ENCODE peak calls at places on chromosomes 5 and 9, in four cellular contexts. Z is H1, C is SK-N-SH, F is GM12878. E is an unnamed sample.

GRCh38 chr5:180644129-180644824 is 5.1 kb downstream of the FLT4 start:
- DNase-seq in Z (no peak), C (peak), F (no peak), E (no peak)

GRCh38 chr5:58019614-58020013 is 440.3 kb downstream of the PLK2 start:
- DNase-seq in Z (no peak), C (no peak), F (no peak), E (no peak)

GRCh38 chr5:158938181-158938580 is 161.5 kb downstream of the EBF1 start:
- DNase-seq in Z (no peak), C (no peak), F (no peak), E (no peak)

GRCh38 chr9:128099932-128100491 is 27.5 kb downstream of the PTGES2 start:
- DNase-seq in Z (no peak), C (no peak), F (no peak), E (no peak)

GRCh38 chr9:120924698-120925534 is 1.7 kb downstream of the TRAF1 start:
- DNase-seq in Z (no peak), C (no peak), F (no peak), E (no peak)

GRCh38 chr5:145077028-145077427 is 758.1 kb downstream of the PRELID2 start:
- DNase-seq in Z (no peak), C (no peak), F (no peak), E (no peak)

GRCh38 chr5:6393596-6394194 is 15.3 kb upstream of the MED10 start:
- DNase-seq in Z (no peak), C (no peak), F (no peak), E (no peak)

GRCh38 chr9:81626511-81626910 is 62.8 kb downstream of the TLE1 start:
- DNase-seq in Z (no peak), C (no peak), F (no peak), E (peak)

GRCh38 chr9:28053378-28053777 is 480.1 kb upstream of the C9orf72 start:
- DNase-seq in Z (no peak), C (no peak), F (no peak), E (no peak)

GRCh38 chr5:115463985-115464384 is 80.6 kb downstream of the FEM1C start:
- DNase-seq in Z (no peak), C (no peak), F (no peak), E (no peak)

GRCh38 chr5:142168365-142168764 is 59.8 kb downstream of the NDFIP1 start:
- DNase-seq in Z (no peak), C (no peak), F (no peak), E (no peak)

GRCh38 chr9:92952861-92953620 is 5.7 kb downstream of the FGD3 start:
- DNase-seq in Z (no peak), C (peak), F (no peak), E (no peak)

GRCh38 chr5:172235827-172236749 is 42.1 kb downstream of the EFCAB9 start:
- DNase-seq in Z (no peak), C (peak), F (no peak), E (no peak)

GRCh38 chr5:41794478-41794877 is 75.7 kb downstream of the OXCT1 start:
- DNase-seq in Z (no peak), C (no peak), F (no peak), E (no peak)

GRCh38 chr5:130514984-130515690 is 610.9 kb downstream of the CHSY3 start:
- DNase-seq in Z (no peak), C (no peak), F (no peak), E (peak)

GRCh38 chr5:129591508-129592160 is 131.5 kb downstream of the ADAMTS19 start:
- DNase-seq in Z (no peak), C (no peak), F (no peak), E (no peak)

GRCh38 chr5:123665822-123666371 is 153.9 kb downstream of the CSNK1G3 start:
- DNase-seq in Z (no peak), C (no peak), F (no peak), E (no peak)

GRCh38 chr9:130117816-130118632 is 54.2 kb upstream of the NCS1 start:
- DNase-seq in Z (no peak), C (no peak), F (no peak), E (no peak)

GRCh38 chr5:149420509-149421371 is 41.6 kb upstream of the IL17B start:
- DNase-seq in Z (no peak), C (peak), F (no peak), E (no peak)

GRCh38 chr5:176629853-176630680 is at the start of the genes EIF4E1B and SNCB:
- DNase-seq in Z (no peak), C (peak), F (no peak), E (no peak)

GRCh38 chr9:118362596-118362995 is 658.4 kb downstream of the TLR4 start:
- DNase-seq in Z (no peak), C (no peak), F (no peak), E (no peak)

DNA sequence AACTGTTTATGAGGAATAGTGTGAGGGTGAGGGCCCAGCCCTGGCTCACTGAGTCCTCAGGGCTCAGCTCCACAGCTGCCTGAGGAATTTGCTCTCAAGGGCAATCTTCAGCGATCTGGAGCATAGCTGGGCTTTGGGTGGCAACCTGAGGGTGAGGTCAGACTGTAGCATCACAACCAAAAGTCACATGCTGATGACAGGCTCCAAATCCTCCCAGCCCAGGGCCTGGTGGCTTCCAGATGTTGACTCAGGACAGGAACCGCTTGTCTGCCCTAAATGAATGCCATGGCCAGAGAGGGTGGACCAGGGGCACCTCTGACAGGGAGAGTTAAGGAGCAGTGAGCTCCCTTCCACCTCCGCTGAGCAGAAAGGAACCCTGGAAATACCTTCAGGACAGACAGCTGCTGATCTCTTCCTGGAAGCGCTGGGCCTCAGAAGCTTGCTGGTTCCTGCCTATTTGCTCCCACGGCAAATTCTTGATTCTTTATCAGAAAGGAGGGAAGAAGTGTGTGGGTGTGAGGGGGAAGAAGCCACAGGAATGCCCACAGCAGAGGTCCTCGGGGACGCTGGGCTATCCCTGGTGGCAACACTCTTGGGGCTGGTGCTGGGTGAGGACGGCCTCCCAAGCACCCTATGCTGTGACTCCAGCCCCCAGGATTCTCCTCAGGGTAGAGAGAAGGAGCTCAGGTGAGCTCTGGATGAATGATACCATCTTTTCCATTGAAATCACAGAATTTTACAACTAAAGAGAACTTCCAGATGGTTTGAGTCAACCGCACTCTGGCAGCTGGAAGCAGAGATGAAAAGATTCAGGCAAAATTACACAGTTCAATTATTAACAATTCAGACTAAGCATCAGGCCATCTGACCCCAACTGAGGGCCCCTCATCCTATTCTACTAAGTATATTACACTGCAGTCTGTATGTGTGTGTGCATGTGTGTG is 13.8 kb upstream of the CTSL start:
- DNase-seq in Z (no peak), C (peak), F (no peak), E (no peak)
- TF ChIP-seq SIN3A in Z (no peak), C (no peak), F (no peak), E (no peak)

DNA sequence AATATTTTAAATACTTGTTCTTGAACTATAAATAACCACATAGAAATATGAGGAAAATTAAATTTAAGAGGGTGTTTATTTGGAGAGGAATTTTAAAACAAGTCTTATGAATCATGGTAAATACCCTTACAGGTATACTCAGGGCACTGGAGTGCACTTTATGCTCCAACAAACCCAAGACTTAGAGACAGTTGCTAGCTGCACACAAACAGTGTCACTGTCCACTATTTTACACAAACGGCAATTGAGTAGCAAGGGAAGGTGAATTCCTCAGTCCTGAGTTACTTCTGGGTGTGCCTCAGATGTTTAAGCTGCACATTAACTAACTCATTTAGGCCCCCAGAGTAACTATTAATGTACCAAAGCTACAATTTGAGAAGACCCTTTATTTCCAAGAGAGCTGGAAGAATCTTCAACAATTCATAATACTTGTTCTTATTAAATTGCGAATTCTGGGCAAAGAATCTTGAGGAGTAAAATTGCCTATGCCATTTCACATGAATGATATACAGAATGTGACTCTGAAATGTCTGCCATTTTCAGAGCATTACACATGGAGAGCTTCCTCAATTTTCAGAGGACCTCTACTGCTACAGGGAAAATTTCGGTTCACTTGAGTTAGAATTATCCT is 371.2 kb downstream of the PDE4D start:
- DNase-seq in Z (no peak), C (no peak), F (no peak), E (no peak)
- TF ChIP-seq SIN3A in Z (no peak), C (no peak), F (no peak), E (no peak)

GRCh38 chr5:29309359-29309758 is 1884.1 kb upstream of the CDH6 start:
- DNase-seq in Z (no peak), C (no peak), F (no peak), E (no peak)

GRCh38 chr5:29307498-29307897 is 1886.0 kb upstream of the CDH6 start:
- DNase-seq in Z (no peak), C (no peak), F (no peak), E (no peak)

DNA sequence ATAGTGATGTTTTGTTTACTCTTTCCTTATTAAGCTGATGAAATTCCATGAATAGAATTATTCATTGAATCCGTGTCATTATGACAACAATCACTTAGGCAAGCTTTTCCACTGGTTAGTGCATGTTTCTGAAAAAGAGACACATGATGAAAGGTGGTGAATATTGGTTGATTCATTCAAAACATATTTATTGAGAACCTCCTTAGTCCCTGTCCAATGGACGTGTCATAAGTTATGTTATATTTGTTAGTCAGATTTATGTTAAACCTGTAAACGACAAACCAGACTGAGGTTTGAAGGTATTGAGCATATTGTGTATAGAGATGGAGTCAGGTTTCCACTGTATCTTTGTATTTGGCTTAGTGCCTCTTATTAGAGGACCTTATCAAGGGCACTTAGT is 1888.9 kb upstream of the CDH6 start:
- DNase-seq in Z (no peak), C (no peak), F (no peak), E (no peak)
- TF ChIP-seq SIN3A in Z (no peak), C (no peak), F (no peak), E (no peak)

DNA sequence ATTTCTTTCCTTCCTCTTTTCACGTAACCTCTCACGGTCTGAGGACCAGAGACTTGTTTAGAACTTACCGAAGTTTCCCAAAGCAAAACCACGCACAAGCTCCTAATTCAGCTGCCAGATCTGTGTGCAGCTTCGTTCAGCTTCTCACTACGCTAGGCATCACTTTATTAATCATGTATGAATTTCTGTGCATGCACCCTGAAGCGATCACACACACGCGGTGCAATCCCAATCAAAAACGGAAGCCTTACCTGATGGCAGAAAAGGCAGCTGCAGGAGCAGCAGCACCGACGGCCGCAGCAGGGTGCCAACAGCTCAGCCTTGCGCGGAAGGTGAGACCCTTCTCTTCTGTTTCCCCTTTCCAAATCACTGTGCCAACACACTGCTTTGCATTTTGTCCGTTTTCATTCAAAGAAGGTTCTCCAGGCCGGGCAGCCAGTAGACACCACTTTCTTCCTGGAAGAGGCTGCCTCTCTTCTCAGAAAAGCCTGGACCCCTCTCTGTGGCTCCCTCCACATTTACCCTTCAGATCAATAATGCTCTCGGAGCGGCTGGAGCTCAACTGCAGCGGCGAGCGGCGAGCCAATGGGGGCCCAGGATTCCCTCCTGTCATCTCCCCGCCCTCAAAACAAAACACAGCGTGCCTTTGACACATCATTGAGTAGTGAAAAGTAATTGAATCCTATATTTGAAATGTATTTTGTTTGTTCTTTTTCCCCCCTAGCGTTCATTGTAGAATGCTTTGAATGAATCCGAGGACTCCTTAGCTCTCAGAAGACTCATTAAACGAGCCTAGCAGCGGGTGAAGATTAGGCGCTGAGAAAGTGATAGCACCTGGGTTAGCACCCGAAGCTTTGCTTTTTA is at the start of gene CDH12:
- DNase-seq in Z (no peak), C (no peak), F (no peak), E (no peak)
- TF ChIP-seq SIN3A in Z (peak), C (no peak), F (no peak), E (no peak)

DNA sequence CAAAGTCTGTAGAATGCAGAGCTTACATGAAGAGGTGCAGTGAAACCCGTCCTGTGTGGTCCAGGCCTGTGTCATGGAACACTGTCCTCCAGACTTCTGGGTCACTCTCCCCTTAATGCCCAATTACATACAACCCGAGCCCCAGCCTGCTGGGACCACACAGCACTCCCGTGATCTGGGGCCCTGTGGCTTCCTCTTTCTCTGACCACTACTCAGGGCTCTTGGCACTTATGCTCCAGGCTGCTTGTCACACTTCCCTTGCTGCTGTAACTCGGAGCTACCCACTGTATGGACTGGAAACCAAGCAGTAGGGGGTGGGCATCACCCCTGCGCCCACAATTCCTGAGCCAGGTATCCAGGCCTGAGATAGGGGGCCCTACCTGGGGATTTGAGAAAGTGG is 10.3 kb upstream of the IL3 start:
- DNase-seq in Z (no peak), C (no peak), F (no peak), E (no peak)
- TF ChIP-seq SIN3A in Z (no peak), C (no peak), F (no peak), E (no peak)

GRCh38 chr9:135502873-135503321 is 2.4 kb downstream of the MRPS2 start:
- DNase-seq in Z (no peak), C (no peak), F (no peak), E (no peak)
- TF ChIP-seq SIN3A in Z (no peak), C (no peak), F (no peak), E (no peak)

E was measured in Panc1.